ENCODE peak calls at places on chromosome 6, in six cellular contexts. One of them, this sample, is unnamed.

GRCh38 chr6:43368517-43369160 is 808 bp downstream of the ZNF318 start:
- DNase-seq in heart left ventricle: peak
- DNase-seq in mucosa of gallbladder: peak
- DNase-seq in left ventricle myocardium inferior: peak
- DNase-seq in B cell: no peak
- DNase-seq in iPS DF 6.9: no peak
- DNase-seq in this sample: peak

GRCh38 chr6:51108563-51109234 is 290.0 kb downstream of the TFAP2B start:
- DNase-seq in heart left ventricle: no peak
- DNase-seq in mucosa of gallbladder: no peak
- DNase-seq in left ventricle myocardium inferior: no peak
- DNase-seq in B cell: no peak
- DNase-seq in iPS DF 6.9: no peak
- DNase-seq in this sample: no peak

GRCh38 chr6:147154454-147154853 is 49.8 kb upstream of the STXBP5 start:
- DNase-seq in heart left ventricle: no peak
- DNase-seq in mucosa of gallbladder: no peak
- DNase-seq in left ventricle myocardium inferior: no peak
- DNase-seq in B cell: no peak
- DNase-seq in iPS DF 6.9: no peak
- DNase-seq in this sample: no peak

GRCh38 chr6:89351632-89352328 is 742 bp downstream of the UBE2J1 start:
- DNase-seq in heart left ventricle: no peak
- DNase-seq in mucosa of gallbladder: no peak
- DNase-seq in left ventricle myocardium inferior: no peak
- DNase-seq in B cell: no peak
- DNase-seq in iPS DF 6.9: no peak
- DNase-seq in this sample: no peak

GRCh38 chr6:72316675-72317380 is 305.0 kb upstream of the KCNQ5 start:
- DNase-seq in heart left ventricle: no peak
- DNase-seq in mucosa of gallbladder: no peak
- DNase-seq in left ventricle myocardium inferior: no peak
- DNase-seq in B cell: no peak
- DNase-seq in iPS DF 6.9: no peak
- DNase-seq in this sample: peak

GRCh38 chr6:89834884-89835792 is 5.5 kb downstream of the CASP8AP2 start:
- DNase-seq in heart left ventricle: no peak
- DNase-seq in mucosa of gallbladder: no peak
- DNase-seq in left ventricle myocardium inferior: no peak
- DNase-seq in B cell: peak
- DNase-seq in iPS DF 6.9: no peak
- DNase-seq in this sample: no peak

GRCh38 chr6:63466242-63466733 is 106.0 kb upstream of the LOC128125822 start:
- DNase-seq in heart left ventricle: no peak
- DNase-seq in mucosa of gallbladder: no peak
- DNase-seq in left ventricle myocardium inferior: no peak
- DNase-seq in B cell: no peak
- DNase-seq in iPS DF 6.9: no peak
- DNase-seq in this sample: no peak

GRCh38 chr6:143772662-143773061 is 70.5 kb upstream of the LTV1 start:
- DNase-seq in heart left ventricle: no peak
- DNase-seq in mucosa of gallbladder: no peak
- DNase-seq in left ventricle myocardium inferior: no peak
- DNase-seq in B cell: no peak
- DNase-seq in iPS DF 6.9: no peak
- DNase-seq in this sample: no peak

GRCh38 chr6:99589290-99589672 is 17.4 kb upstream of the PRDM13 start:
- DNase-seq in heart left ventricle: no peak
- DNase-seq in mucosa of gallbladder: no peak
- DNase-seq in left ventricle myocardium inferior: no peak
- DNase-seq in B cell: peak
- DNase-seq in iPS DF 6.9: no peak
- DNase-seq in this sample: no peak

GRCh38 chr6:168155193-168155592 is 76.2 kb upstream of the FRMD1 start:
- DNase-seq in heart left ventricle: no peak
- DNase-seq in mucosa of gallbladder: peak
- DNase-seq in left ventricle myocardium inferior: no peak
- DNase-seq in B cell: no peak
- DNase-seq in iPS DF 6.9: no peak
- DNase-seq in this sample: no peak

This sample was measured in lower lobe of right lung.